ENCODE peak calls at places on chromosome X, in eight cellular contexts. One of them, this sample, is unnamed.

GRCh38 chrX:83916525-83916924 is 55.6 kb downstream of the CYLC1 start:
- DNase-seq in suprapubic skin: no peak
- DNase-seq in stomach: no peak
- DNase-seq in transverse colon: peak
- DNase-seq in lung: no peak
- DNase-seq in CD4-positive, alpha-beta T cell: no peak
- DNase-seq in uterus: no peak
- DNase-seq in esophagus squamous epithelium: no peak
- DNase-seq in this sample: no peak

GRCh38 chrX:133413218-133413925 is 1.9 kb downstream of the GPC4 start:
- DNase-seq in stomach: no peak
- DNase-seq in lung: no peak
- DNase-seq in CD4-positive, alpha-beta T cell: no peak
- DNase-seq in suprapubic skin: no peak
- DNase-seq in uterus: no peak
- DNase-seq in esophagus squamous epithelium: no peak
- DNase-seq in transverse colon: peak
- DNase-seq in this sample: no peak

GRCh38 chrX:118252967-118253366 is 92.9 kb upstream of the WDR44 start:
- DNase-seq in CD4-positive, alpha-beta T cell: no peak
- DNase-seq in transverse colon: no peak
- DNase-seq in lung: no peak
- DNase-seq in stomach: no peak
- DNase-seq in suprapubic skin: no peak
- DNase-seq in uterus: no peak
- DNase-seq in esophagus squamous epithelium: no peak
- DNase-seq in this sample: no peak

GRCh38 chrX:67636532-67636931 is 92.7 kb downstream of the AR start:
- DNase-seq in uterus: no peak
- DNase-seq in lung: no peak
- DNase-seq in stomach: no peak
- DNase-seq in suprapubic skin: no peak
- DNase-seq in transverse colon: no peak
- DNase-seq in CD4-positive, alpha-beta T cell: no peak
- DNase-seq in esophagus squamous epithelium: no peak
- DNase-seq in this sample: no peak

GRCh38 chrX:110284159-110284558 is 33.7 kb downstream of the AMMECR1 start:
- DNase-seq in transverse colon: no peak
- DNase-seq in suprapubic skin: no peak
- DNase-seq in stomach: no peak
- DNase-seq in esophagus squamous epithelium: no peak
- DNase-seq in uterus: no peak
- DNase-seq in CD4-positive, alpha-beta T cell: no peak
- DNase-seq in lung: no peak
- DNase-seq in this sample: no peak

GRCh38 chrX:39477438-39478120 is 620.2 kb downstream of the BCOR start:
- DNase-seq in stomach: peak
- DNase-seq in suprapubic skin: no peak
- DNase-seq in lung: no peak
- DNase-seq in CD4-positive, alpha-beta T cell: peak
- DNase-seq in esophagus squamous epithelium: no peak
- DNase-seq in uterus: no peak
- DNase-seq in transverse colon: peak
- DNase-seq in this sample: no peak

GRCh38 chrX:20019672-20020365 is 29.0 kb upstream of the BCLAF3 start:
- DNase-seq in suprapubic skin: no peak
- DNase-seq in esophagus squamous epithelium: no peak
- DNase-seq in transverse colon: no peak
- DNase-seq in stomach: no peak
- DNase-seq in uterus: no peak
- DNase-seq in CD4-positive, alpha-beta T cell: no peak
- DNase-seq in lung: no peak
- DNase-seq in this sample: no peak

GRCh38 chrX:135477576-135477975 is 42.9 kb upstream of the INTS6L start:
- DNase-seq in stomach: peak
- DNase-seq in esophagus squamous epithelium: no peak
- DNase-seq in CD4-positive, alpha-beta T cell: peak
- DNase-seq in uterus: no peak
- DNase-seq in suprapubic skin: no peak
- DNase-seq in lung: peak
- DNase-seq in transverse colon: peak
- DNase-seq in this sample: peak

GRCh38 chrX:23855569-23855968 is 52.2 kb downstream of the APOO start:
- DNase-seq in lung: no peak
- DNase-seq in uterus: no peak
- DNase-seq in esophagus squamous epithelium: no peak
- DNase-seq in transverse colon: no peak
- DNase-seq in stomach: no peak
- DNase-seq in CD4-positive, alpha-beta T cell: no peak
- DNase-seq in suprapubic skin: no peak
- DNase-seq in this sample: no peak

GRCh38 chrX:101759000-101759399 is 99.3 kb upstream of the ARMCX2 start:
- DNase-seq in lung: no peak
- DNase-seq in transverse colon: no peak
- DNase-seq in esophagus squamous epithelium: no peak
- DNase-seq in stomach: no peak
- DNase-seq in CD4-positive, alpha-beta T cell: peak
- DNase-seq in suprapubic skin: no peak
- DNase-seq in uterus: peak
- DNase-seq in this sample: no peak

DNA sequence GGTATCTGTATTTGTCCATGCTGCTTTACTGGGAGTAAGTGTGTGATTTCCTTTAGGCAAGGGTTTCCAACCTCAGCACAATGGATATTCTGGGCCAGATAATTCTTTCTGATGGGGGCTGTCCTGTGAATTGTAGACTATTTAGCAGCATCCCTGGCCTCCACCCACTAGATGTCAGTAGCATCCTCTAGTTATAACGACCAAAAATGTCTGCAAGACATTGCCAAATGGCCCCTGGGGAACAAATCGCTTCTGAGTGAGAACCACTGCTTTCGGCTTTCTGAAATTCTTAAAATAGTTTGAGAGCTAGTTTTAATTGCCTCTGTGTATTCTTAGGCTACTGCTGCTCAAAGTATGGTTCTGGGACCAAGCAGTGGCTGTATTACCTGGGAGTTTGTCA is 81.2 kb upstream of the GPM6B start:
- DNase-seq in transverse colon: no peak
- DNase-seq in CD4-positive, alpha-beta T cell: no peak
- DNase-seq in uterus: no peak
- DNase-seq in esophagus squamous epithelium: no peak
- DNase-seq in stomach: no peak
- DNase-seq in lung: no peak
- DNase-seq in suprapubic skin: no peak
- DNase-seq in this sample: no peak
- H3K27ac ChIP-seq in transverse colon: no peak
- H3K27ac ChIP-seq in CD4-positive, alpha-beta T cell: no peak
- H3K27ac ChIP-seq in uterus: no peak
- H3K27ac ChIP-seq in esophagus squamous epithelium: peak
- H3K27ac ChIP-seq in stomach: no peak
- H3K27ac ChIP-seq in lung: no peak
- H3K27ac ChIP-seq in suprapubic skin: no peak
- H3K27ac ChIP-seq in this sample: peak

GRCh38 chrX:120429776-120430535 is 39.1 kb downstream of the LAMP2 start:
- DNase-seq in lung: no peak
- DNase-seq in transverse colon: no peak
- DNase-seq in CD4-positive, alpha-beta T cell: no peak
- DNase-seq in uterus: no peak
- DNase-seq in suprapubic skin: no peak
- DNase-seq in esophagus squamous epithelium: no peak
- DNase-seq in stomach: no peak
- DNase-seq in this sample: no peak

GRCh38 chrX:120426599-120426998 is 42.5 kb downstream of the LAMP2 start:
- DNase-seq in esophagus squamous epithelium: no peak
- DNase-seq in uterus: no peak
- DNase-seq in transverse colon: no peak
- DNase-seq in stomach: no peak
- DNase-seq in suprapubic skin: no peak
- DNase-seq in lung: no peak
- DNase-seq in CD4-positive, alpha-beta T cell: no peak
- DNase-seq in this sample: no peak

GRCh38 chrX:120428309-120428708 is 40.8 kb downstream of the LAMP2 start:
- DNase-seq in lung: no peak
- DNase-seq in suprapubic skin: no peak
- DNase-seq in esophagus squamous epithelium: no peak
- DNase-seq in uterus: no peak
- DNase-seq in stomach: no peak
- DNase-seq in transverse colon: no peak
- DNase-seq in CD4-positive, alpha-beta T cell: no peak
- DNase-seq in this sample: no peak
- H3K27ac ChIP-seq in lung: no peak
- H3K27ac ChIP-seq in suprapubic skin: no peak
- H3K27ac ChIP-seq in esophagus squamous epithelium: no peak
- H3K27ac ChIP-seq in uterus: no peak
- H3K27ac ChIP-seq in stomach: no peak
- H3K27ac ChIP-seq in transverse colon: no peak
- H3K27ac ChIP-seq in CD4-positive, alpha-beta T cell: no peak
- H3K27ac ChIP-seq in this sample: no peak

DNA sequence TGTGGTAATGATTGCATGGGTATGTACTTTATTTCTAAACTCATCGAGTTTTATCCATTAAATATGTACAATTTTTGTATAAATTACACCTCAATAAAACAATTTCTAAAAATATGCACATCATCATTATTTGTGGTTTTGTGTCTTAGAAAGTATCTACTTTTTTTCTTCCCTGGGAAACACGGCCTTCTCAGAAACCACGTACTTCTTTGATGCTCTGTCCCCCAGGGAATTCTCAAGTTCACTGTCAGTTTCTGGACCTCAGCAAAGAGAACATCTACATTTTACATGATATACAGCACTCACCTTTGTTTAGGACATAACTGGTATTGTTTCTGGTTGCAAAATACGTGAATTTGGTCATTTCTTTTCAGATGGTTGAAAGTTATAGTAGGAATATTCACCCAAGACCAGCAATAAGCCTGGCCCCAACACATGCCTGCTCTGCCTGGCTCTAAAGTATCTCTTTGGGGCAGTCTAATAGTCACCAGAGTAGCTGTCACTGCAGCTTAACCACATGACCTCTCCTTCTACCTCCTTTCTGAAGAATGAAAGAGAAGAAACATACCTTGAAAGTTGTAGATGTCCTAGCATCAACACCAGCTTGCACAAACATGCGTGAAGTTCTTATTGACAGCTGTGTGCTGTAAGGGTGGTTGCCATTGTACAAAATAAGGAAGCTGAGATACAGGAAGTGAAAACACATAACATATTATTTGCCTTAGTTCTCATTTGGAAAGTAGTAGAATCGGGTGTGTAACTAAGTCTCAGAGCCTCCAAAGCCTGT is 48.4 kb upstream of the SPANXN4 start:
- DNase-seq in CD4-positive, alpha-beta T cell: no peak
- DNase-seq in transverse colon: no peak
- DNase-seq in esophagus squamous epithelium: no peak
- DNase-seq in suprapubic skin: no peak
- DNase-seq in uterus: no peak
- DNase-seq in lung: no peak
- DNase-seq in stomach: no peak
- DNase-seq in this sample: no peak
- H3K27ac ChIP-seq in CD4-positive, alpha-beta T cell: no peak
- H3K27ac ChIP-seq in transverse colon: no peak
- H3K27ac ChIP-seq in esophagus squamous epithelium: no peak
- H3K27ac ChIP-seq in suprapubic skin: no peak
- H3K27ac ChIP-seq in uterus: no peak
- H3K27ac ChIP-seq in lung: no peak
- H3K27ac ChIP-seq in stomach: no peak
- H3K27ac ChIP-seq in this sample: no peak

DNA sequence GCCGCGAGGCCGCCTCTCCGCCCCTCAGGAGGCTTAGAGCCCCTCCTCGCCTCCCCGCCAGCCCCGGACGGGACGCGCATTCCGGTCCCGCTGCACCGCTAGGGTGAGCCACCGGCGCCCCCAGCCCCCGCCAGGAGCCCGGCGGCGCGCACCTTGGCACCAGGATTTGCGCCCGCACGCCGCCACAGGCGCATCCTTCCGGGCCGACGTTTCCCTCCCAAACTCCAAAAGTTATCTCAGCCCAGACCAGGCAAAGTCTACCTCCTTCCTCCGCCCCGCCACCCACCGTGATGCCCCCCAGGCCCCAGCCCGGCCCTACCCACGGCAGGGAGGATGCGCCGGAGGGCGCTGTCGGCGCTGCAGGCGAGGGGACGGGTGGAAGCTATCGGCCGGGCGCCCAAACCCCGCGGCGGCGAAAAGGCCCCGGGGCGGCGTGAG is 538 bp downstream of the SCML2 start:
- DNase-seq in transverse colon: peak
- DNase-seq in esophagus squamous epithelium: no peak
- DNase-seq in CD4-positive, alpha-beta T cell: peak
- DNase-seq in suprapubic skin: no peak
- DNase-seq in stomach: no peak
- DNase-seq in uterus: peak
- DNase-seq in lung: no peak
- DNase-seq in this sample: no peak
- H3K27ac ChIP-seq in transverse colon: peak
- H3K27ac ChIP-seq in esophagus squamous epithelium: peak
- H3K27ac ChIP-seq in CD4-positive, alpha-beta T cell: no peak
- H3K27ac ChIP-seq in suprapubic skin: no peak
- H3K27ac ChIP-seq in stomach: peak
- H3K27ac ChIP-seq in uterus: peak
- H3K27ac ChIP-seq in lung: no peak
- H3K27ac ChIP-seq in this sample: no peak